ENCODE peak calls at places on chromosome 1, in eight cellular contexts. S is left ventricle myocardium inferior; D is GM23248; H is GM12878; C is esophagus muscularis mucosa; O is cardiac muscle cell; X is HCT116; A is naive thymus-derived CD4-positive, alpha-beta T cell. B is an unnamed sample.

GRCh38 chr1:38013027-38013588 is 574 bp downstream of the UTP11 start:
- DNase-seq in C (no peak), A (no peak), X (no peak), O (no peak), H (no peak), S (no peak), D (peak), B (no peak)

GRCh38 chr1:9143250-9143649 is 14.3 kb upstream of the GPR157 start:
- DNase-seq in H (no peak), O (no peak), X (no peak), S (no peak), C (no peak), A (no peak), D (peak), B (no peak)

GRCh38 chr1:183685112-183685713 is 32.1 kb upstream of the APOBEC4 start:
- DNase-seq in X (peak), H (peak), S (no peak), C (no peak), A (no peak), D (peak), O (peak), B (no peak)

GRCh38 chr1:230068952-230069684 is 2.1 kb downstream of the GALNT2 start:
- DNase-seq in O (peak), H (no peak), C (no peak), A (no peak), D (peak), X (no peak), S (no peak), B (no peak)

GRCh38 chr1:76083189-76083588 is 8.6 kb downstream of the ST6GALNAC3 start:
- DNase-seq in X (no peak), O (no peak), S (no peak), C (no peak), D (no peak), A (no peak), H (no peak), B (peak)

GRCh38 chr1:53578358-53578757 is 119.2 kb downstream of the DMRTB1 start:
- DNase-seq in D (no peak), C (no peak), O (no peak), X (no peak), A (no peak), S (no peak), H (no peak), B (no peak)

GRCh38 chr1:182446033-182446669 is 3.8 kb upstream of the RGSL1 start:
- DNase-seq in X (peak), A (no peak), S (no peak), H (peak), D (peak), C (no peak), O (peak), B (peak)

GRCh38 chr1:86704972-86705632 is 726 bp downstream of the SH3GLB1 start:
- DNase-seq in X (peak), H (no peak), D (peak), C (peak), O (peak), A (no peak), S (peak), B (no peak)

GRCh38 chr1:172980971-172981370 is 69.8 kb downstream of the TNFSF18 start:
- DNase-seq in A (no peak), X (no peak), O (no peak), C (no peak), H (no peak), D (no peak), S (no peak), B (no peak)

GRCh38 chr1:38941527-38942019 is at the start of gene RHBDL2:
- DNase-seq in S (peak), X (no peak), O (no peak), C (no peak), A (no peak), H (no peak), D (peak), B (no peak)

GRCh38 chr1:11354893-11355593 is 82.0 kb downstream of the UBIAD1 start:
- DNase-seq in X (no peak), S (no peak), O (no peak), A (no peak), H (no peak), D (no peak), C (no peak), B (no peak)

GRCh38 chr1:17135530-17135929 is 16.3 kb upstream of the PADI2 start:
- DNase-seq in X (no peak), A (no peak), S (no peak), O (no peak), D (no peak), H (no peak), C (no peak), B (no peak)

GRCh38 chr1:228045405-228045804 is 37.1 kb upstream of the ARF1 start:
- DNase-seq in A (no peak), H (no peak), O (no peak), C (no peak), X (no peak), S (no peak), D (no peak), B (no peak)

GRCh38 chr1:201004732-201005131 is 18.8 kb downstream of the KIF21B start:
- DNase-seq in S (no peak), H (no peak), C (no peak), O (no peak), D (no peak), X (no peak), A (no peak), B (no peak)

GRCh38 chr1:87279966-87280535 is 48.6 kb upstream of the LMO4 start:
- DNase-seq in A (no peak), H (no peak), X (peak), S (no peak), D (peak), C (no peak), O (no peak), B (no peak)

GRCh38 chr1:145730900-145731299 is 11.6 kb downstream of the CD160 start:
- DNase-seq in H (no peak), C (no peak), X (no peak), A (no peak), S (no peak), D (no peak), O (no peak), B (no peak)

GRCh38 chr1:90387825-90388224 is 329.3 kb downstream of the BARHL2 start:
- DNase-seq in X (no peak), D (peak), O (no peak), C (no peak), S (no peak), H (no peak), A (no peak), B (no peak)

GRCh38 chr1:151368745-151369610 is 3.5 kb downstream of the SELENBP1 start:
- DNase-seq in O (no peak), X (no peak), H (no peak), S (no peak), C (no peak), D (no peak), A (no peak), B (no peak)

GRCh38 chr1:246728311-246728710 is 4.1 kb downstream of the SCCPDH start:
- DNase-seq in O (no peak), A (no peak), S (no peak), D (no peak), C (no peak), H (no peak), X (no peak), B (no peak)

GRCh38 chr1:227999056-227999930 is 7.5 kb upstream of the WNT3A start:
- DNase-seq in D (peak), S (peak), C (no peak), H (peak), A (peak), O (peak), X (peak), B (peak)

GRCh38 chr1:89285715-89286380 is 13.2 kb upstream of the GBP5 start:
- DNase-seq in X (no peak), S (no peak), D (no peak), H (no peak), O (no peak), C (no peak), A (no peak), B (no peak)

GRCh38 chr1:237672748-237673147 is 218.0 kb downstream of the ZP4 start:
- DNase-seq in H (no peak), O (no peak), S (no peak), A (no peak), D (no peak), C (no peak), X (no peak), B (no peak)

GRCh38 chr1:100299521-100300222 is 33.7 kb downstream of the RTCA start:
- DNase-seq in D (no peak), S (no peak), C (no peak), X (no peak), H (no peak), A (no peak), O (no peak), B (no peak)

DNA sequence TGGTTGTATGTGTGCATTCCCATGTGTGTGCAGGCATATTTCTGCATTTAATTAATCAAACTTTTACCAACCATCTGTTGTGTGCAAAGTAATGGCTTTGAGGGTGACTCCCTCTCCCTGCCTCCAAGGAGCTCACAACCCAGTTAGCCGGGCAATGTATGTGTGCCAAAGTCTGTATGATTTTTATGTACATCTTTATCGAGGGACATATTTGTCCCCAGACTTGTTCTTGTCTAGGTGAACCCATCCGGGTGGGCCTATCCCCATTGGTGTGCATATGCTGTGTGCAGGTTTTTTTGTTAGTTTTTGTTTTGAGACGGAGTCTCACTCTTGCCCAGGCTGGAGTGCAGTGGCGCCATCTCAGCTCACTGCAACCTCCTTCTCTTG is 1.8 kb downstream of the SYTL1 start:
- DNase-seq in C (no peak), S (no peak), A (no peak), X (no peak), O (no peak), H (no peak), D (no peak), B (no peak)
- H3K4me3 ChIP-seq in C (no peak), S (no peak), A (peak), X (peak), O (no peak), H (peak), D (no peak), B (peak)

GRCh38 chr1:219173434-219173757 is 282 bp upstream of the LYPLAL1 start:
- DNase-seq in C (no peak), D (no peak), O (no peak), X (no peak), H (no peak), S (no peak), A (no peak), B (no peak)

GRCh38 chr1:219172821-219173220 is 857 bp upstream of the LYPLAL1 start:
- DNase-seq in X (no peak), A (no peak), D (no peak), S (no peak), O (no peak), H (no peak), C (no peak), B (no peak)

GRCh38 chr1:219176168-219176567 is 2.5 kb downstream of the LYPLAL1 start:
- DNase-seq in X (no peak), D (no peak), C (no peak), S (no peak), O (no peak), A (no peak), H (no peak), B (no peak)

GRCh38 chr1:219173758-219174671 is at the start of gene LYPLAL1:
- DNase-seq in X (peak), D (peak), A (peak), S (peak), C (peak), O (peak), H (peak), B (peak)

DNA sequence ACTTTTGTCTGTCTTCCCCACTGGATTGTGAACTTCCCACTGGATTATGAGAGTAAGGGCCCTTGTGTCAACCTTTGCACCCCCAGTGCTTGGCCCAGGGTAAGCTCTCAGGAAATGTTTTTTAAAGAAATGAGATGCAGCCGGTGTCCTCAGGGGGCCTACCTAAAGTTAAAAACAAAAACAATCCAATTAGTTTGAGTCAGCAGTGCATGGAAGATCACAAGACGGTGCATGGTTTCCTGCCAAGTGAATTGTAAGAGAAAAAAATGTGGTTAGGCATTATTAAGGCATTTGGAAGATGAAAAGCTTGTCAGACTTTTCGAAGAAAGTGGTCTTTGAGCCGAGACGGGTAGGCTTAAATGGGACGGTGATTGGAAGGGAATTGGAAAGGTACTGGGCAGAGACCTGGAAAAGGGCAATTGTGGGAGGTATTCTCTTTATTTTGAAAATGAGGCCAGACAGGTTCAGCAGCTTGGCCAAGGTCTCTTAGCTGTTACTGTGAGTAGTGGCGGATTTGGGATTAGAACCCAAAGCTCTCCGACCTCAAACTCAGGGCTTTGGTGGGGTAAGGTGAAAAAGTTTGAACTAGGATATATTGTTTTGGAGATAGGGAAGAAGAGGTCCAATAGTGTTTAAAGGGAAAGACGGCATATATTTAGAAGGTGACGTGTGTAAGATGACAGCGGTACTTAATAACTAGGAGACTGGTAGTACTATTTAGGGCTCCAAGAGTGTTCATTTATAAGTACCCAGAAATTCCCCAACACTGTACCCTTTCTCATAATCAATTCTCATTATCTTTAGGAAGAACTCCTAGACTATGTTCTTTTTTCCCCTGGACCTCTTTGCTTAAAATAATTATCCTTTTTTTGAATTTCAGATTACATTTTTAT is 1.2 kb downstream of the LYPLAL1 start:
- DNase-seq in X (no peak), C (no peak), A (no peak), D (peak), O (peak), S (no peak), H (peak), B (peak)
- H3K4me3 ChIP-seq in X (peak), C (peak), A (peak), D (peak), O (peak), S (peak), H (peak), B (peak)

GRCh38 chr1:119631433-119632102 is 16.5 kb downstream of the ZNF697 start:
- DNase-seq in D (peak), A (no peak), C (peak), X (no peak), S (peak), H (no peak), O (peak), B (no peak)
- H3K4me3 ChIP-seq in D (peak), A (no peak), C (peak), X (no peak), S (peak), H (no peak), O (no peak), B (no peak)

GRCh38 chr1:50853325-50853724 is 106.7 kb downstream of the FAF1 start:
- DNase-seq in C (no peak), A (no peak), S (no peak), O (no peak), X (no peak), D (no peak), H (no peak), B (no peak)
- H3K4me3 ChIP-seq in C (no peak), A (no peak), S (no peak), O (no peak), X (no peak), D (no peak), H (no peak), B (no peak)

GRCh38 chr1:6181347-6181770 is 1.2 kb upstream of the CHD5 start:
- DNase-seq in O (no peak), S (no peak), A (no peak), H (no peak), C (no peak), X (no peak), D (peak), B (no peak)
- H3K4me3 ChIP-seq in O (no peak), S (no peak), A (no peak), H (no peak), C (no peak), X (no peak), D (no peak), B (no peak)

DNA sequence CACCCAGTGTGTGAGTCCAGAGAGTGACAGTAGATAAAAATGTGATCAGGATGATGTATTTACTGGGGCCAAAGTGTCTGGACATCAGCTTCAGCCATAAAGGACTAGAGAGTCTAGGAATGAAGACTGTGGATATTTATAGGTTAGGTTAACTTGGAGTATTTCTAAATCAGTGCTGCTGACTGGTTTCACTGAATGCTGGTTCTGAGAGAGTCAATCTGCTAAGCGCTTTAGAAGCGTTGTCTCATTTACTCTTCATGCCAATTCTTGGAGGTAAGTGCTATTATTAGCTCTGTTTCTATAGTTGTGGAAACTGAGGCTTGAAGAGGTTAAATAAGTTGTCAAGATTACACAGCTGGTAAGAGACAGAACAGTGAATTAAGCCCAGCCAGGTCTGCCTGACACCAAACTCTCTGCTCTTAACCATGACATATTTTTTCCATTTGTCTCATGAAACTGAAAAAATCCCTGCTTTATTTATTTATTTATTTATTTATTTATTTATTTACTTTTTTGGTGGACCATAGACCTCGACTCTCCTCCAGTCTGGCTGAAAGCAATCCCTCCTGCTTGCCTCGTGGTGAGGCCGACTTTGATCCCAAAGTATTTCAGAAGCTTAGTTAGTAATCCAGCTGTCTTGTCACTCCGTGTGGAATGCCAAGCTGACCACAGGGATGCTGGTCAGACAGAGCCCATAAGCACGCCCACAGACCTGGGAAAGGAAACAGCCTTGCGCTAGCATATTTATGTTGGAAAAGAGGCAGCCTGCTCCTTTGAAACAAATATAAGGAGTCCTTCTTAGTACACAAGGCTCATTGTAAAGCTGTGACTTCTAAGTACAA is 16.8 kb downstream of the NTMT2 start:
- DNase-seq in O (peak), D (peak), A (no peak), C (no peak), X (no peak), H (no peak), S (no peak), B (no peak)
- H3K4me3 ChIP-seq in O (no peak), D (peak), A (no peak), C (no peak), X (no peak), H (no peak), S (peak), B (no peak)

GRCh38 chr1:207831517-207832327 is 79.2 kb downstream of the CD34 start:
- DNase-seq in C (no peak), S (no peak), X (no peak), D (no peak), H (peak), O (no peak), A (no peak), B (peak)
- H3K4me3 ChIP-seq in C (no peak), S (no peak), X (no peak), D (no peak), H (peak), O (no peak), A (no peak), B (peak)

B was measured in GM06990.